ENCODE peak calls at places on chromosome 20, in eight cellular contexts. G is AG09309, Q is cardiac muscle cell, Z is esophagus squamous epithelium, O is left ventricle myocardium inferior, E is GM06990, T is upper lobe of right lung, H is adrenal gland. D is an unnamed sample.

GRCh38 chr20:20411382-20411781 is 43.5 kb downstream of the INSM1 start:
- DNase-seq in G (no peak), Q (no peak), Z (no peak), O (no peak), E (no peak), T (no peak), H (no peak), D (no peak)

GRCh38 chr20:14992961-14993360 is 655.5 kb upstream of the FLRT3 start:
- DNase-seq in G (no peak), Q (no peak), Z (no peak), O (no peak), E (no peak), T (no peak), H (no peak), D (no peak)

GRCh38 chr20:10611357-10611756 is 62.4 kb downstream of the JAG1 start:
- DNase-seq in G (no peak), Q (peak), Z (no peak), O (peak), E (no peak), T (no peak), H (peak), D (no peak)

GRCh38 chr20:59814835-59815340 is 118.5 kb downstream of the SYCP2 start:
- DNase-seq in G (no peak), Q (no peak), Z (no peak), O (no peak), E (no peak), T (no peak), H (no peak), D (peak)

GRCh38 chr20:44186201-44186600 is 787 bp downstream of the JPH2 start:
- DNase-seq in G (no peak), Q (no peak), Z (no peak), O (no peak), E (no peak), T (no peak), H (no peak), D (no peak)

GRCh38 chr20:6956574-6956973 is 189.1 kb downstream of the BMP2 start:
- DNase-seq in G (no peak), Q (no peak), Z (no peak), O (no peak), E (no peak), T (no peak), H (no peak), D (no peak)

GRCh38 chr20:22687676-22688360 is 103.4 kb upstream of the FOXA2 start:
- DNase-seq in G (no peak), Q (no peak), Z (no peak), O (no peak), E (no peak), T (no peak), H (no peak), D (no peak)

GRCh38 chr20:36320261-36320897 is 14.2 kb downstream of the DLGAP4 start:
- DNase-seq in G (no peak), Q (no peak), Z (no peak), O (no peak), E (no peak), T (no peak), H (no peak), D (no peak)

GRCh38 chr20:46058656-46059281 is 29.8 kb downstream of the SLC12A5 start:
- DNase-seq in G (no peak), Q (peak), Z (no peak), O (no peak), E (no peak), T (no peak), H (no peak), D (no peak)

GRCh38 chr20:59602546-59603080 is 1.7 kb upstream of the PHACTR3 start:
- DNase-seq in G (no peak), Q (no peak), Z (no peak), O (no peak), E (no peak), T (no peak), H (no peak), D (no peak)

GRCh38 chr20:21607971-21608735 is 94.3 kb upstream of the NKX2-2 start:
- DNase-seq in G (no peak), Q (no peak), Z (no peak), O (peak), E (no peak), T (peak), H (peak), D (no peak)

GRCh38 chr20:59820204-59821041 is 113.0 kb downstream of the SYCP2 start:
- DNase-seq in G (no peak), Q (no peak), Z (no peak), O (peak), E (no peak), T (no peak), H (peak), D (peak)

GRCh38 chr20:21808863-21809664 is 103.6 kb downstream of the PAX1 start:
- DNase-seq in G (no peak), Q (peak), Z (no peak), O (peak), E (peak), T (peak), H (peak), D (peak)

DNA sequence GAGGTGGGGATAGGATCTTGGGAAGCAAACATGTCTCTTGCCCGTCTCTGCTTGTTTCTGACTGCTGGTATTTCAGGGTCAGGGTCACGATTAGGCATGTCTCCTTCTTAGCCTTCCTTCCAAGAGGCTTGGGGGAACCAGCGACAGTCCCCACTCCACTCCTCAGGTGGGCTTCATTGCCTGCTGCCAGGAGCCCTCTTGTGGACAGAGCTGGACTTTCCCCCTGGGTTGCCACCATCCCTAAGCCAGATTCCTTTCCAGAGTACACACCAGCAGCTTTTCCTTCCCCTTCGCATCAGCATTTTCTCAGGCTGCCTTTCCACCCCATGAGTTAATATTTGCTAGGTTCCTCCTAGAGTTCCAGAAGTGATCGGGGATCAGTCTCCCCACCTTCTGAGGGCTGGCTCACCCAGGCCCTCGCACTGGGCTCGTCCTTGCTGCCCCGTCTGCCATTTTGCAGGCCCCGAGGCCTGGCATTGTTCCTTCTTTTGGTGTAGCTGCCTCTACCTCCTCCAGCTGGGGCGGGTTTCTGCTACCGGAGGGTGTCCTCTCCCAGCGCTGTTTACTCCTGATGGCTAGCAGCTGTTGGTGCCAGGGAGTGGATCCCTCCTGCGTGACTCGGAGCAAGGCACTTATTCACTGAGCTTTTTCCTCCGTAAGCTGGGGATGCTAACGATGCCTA is 8.8 kb upstream of the C20orf144 start:
- DNase-seq in G (no peak), Q (peak), Z (no peak), O (peak), E (no peak), T (peak), H (peak), D (peak)
- H3K4me3 ChIP-seq in G (no peak), Q (no peak), Z (no peak), O (no peak), E (no peak), T (no peak), H (no peak), D (peak)

GRCh38 chr20:47352332-47353223 is 3.9 kb downstream of the ZMYND8 start:
- DNase-seq in G (no peak), Q (no peak), Z (no peak), O (peak), E (peak), T (peak), H (peak), D (no peak)
- TF ChIP-seq CTCF in G (no peak), Q (no peak), Z (no peak), O (no peak), E (no peak), T (no peak), H (no peak), D (no peak)

GRCh38 chr20:38893485-38894090 is 32.6 kb upstream of the FAM83D start:
- DNase-seq in G (no peak), Q (peak), Z (no peak), O (peak), E (peak), T (peak), H (peak), D (no peak)

GRCh38 chr20:38895098-38895949 is 30.9 kb upstream of the FAM83D start:
- DNase-seq in G (no peak), Q (no peak), Z (no peak), O (no peak), E (no peak), T (no peak), H (no peak), D (no peak)

GRCh38 chr20:38892091-38892981 is 33.9 kb upstream of the FAM83D start:
- DNase-seq in G (no peak), Q (no peak), Z (no peak), O (no peak), E (peak), T (no peak), H (no peak), D (no peak)

GRCh38 chr20:38894091-38894847 is 31.9 kb upstream of the FAM83D start:
- DNase-seq in G (no peak), Q (no peak), Z (no peak), O (peak), E (no peak), T (no peak), H (no peak), D (no peak)

DNA sequence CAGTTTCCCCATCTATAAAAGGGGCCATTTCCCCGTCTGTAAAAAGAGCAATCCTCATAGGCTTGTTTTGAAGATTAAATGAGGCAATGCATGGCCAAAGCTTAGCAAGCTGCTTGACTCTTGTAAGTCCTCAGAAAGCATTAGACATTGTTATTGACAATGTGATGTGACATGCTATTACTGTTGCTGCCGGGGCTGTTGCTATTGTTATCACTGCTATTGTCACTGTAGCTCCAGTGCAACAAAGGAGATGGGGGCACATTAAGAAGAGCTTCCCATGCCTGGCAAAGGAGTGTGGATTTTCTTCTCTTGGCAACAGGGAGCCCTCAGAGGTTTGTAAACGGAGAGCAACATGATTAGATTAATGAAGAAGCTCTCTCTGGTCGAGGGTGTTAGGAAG is 33.2 kb upstream of the FAM83D start:
- DNase-seq in G (no peak), Q (no peak), Z (no peak), O (no peak), E (no peak), T (no peak), H (no peak), D (no peak)
- H3K4me3 ChIP-seq in G (no peak), Q (no peak), Z (no peak), O (no peak), E (no peak), T (no peak), H (no peak), D (no peak)

DNA sequence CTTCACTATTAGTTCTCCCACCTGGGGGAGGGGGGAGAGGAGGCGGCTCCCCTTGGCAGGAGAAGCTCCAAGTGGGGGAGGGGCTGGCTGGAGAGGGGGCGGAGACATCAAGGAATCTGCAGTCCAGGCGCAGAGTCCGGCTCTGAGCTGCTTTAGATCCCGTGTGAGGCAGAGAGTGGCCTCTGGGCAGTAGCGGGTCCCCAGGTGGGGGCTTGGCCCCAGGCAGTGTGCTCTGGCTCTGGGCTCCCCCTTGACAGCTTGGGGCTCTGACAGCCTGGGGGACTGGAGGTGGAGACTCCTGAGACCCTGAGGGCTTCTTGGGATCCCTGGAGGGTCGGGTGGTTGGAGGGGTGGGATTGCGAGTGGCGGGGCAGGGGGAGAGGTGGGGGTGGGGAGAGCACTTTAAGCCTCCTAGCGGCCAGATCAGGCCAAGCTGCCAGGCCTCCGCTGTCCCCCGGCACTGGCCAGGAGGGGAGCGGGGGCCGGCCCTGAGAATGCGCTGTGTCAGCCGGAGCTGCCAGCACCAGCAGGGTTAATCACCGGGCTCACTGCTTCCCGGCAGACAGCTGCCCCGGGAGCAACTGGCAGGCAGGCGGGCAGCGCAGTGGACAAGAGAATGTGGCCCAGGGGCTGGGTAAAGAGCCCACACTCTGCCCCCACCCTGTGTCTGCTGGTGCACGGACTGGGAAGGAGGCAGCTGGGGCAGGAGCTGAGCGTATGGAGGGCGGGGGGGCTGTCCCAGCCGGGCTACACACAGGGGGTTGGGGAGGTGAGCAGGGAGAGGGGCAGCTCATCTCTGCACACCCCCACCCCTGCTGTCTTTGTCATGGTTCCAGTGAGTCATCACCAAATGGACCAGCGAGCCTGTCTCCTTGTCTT is 1.8 kb upstream of the LAMA5 start:
- DNase-seq in G (no peak), Q (peak), Z (no peak), O (no peak), E (no peak), T (no peak), H (peak), D (no peak)
- TF ChIP-seq CTCF in G (peak), Q (peak), Z (peak), O (peak), E (no peak), T (peak), H (peak), D (no peak)

GRCh38 chr20:62219101-62219991 is 732 bp downstream of the HRH3 start:
- DNase-seq in G (no peak), Q (peak), Z (no peak), O (no peak), E (no peak), T (no peak), H (no peak), D (no peak)
- H3K4me3 ChIP-seq in G (no peak), Q (peak), Z (no peak), O (peak), E (no peak), T (no peak), H (peak), D (peak)

GRCh38 chr20:62674370-62674769 is 32.1 kb downstream of the SLCO4A1 start:
- DNase-seq in G (no peak), Q (no peak), Z (no peak), O (no peak), E (no peak), T (no peak), H (no peak), D (no peak)

GRCh38 chr20:62675156-62675871 is 33.0 kb downstream of the SLCO4A1 start:
- DNase-seq in G (no peak), Q (no peak), Z (no peak), O (no peak), E (no peak), T (no peak), H (no peak), D (no peak)

GRCh38 chr20:62678553-62678952 is 30.1 kb upstream of the NTSR1 start:
- DNase-seq in G (no peak), Q (no peak), Z (no peak), O (no peak), E (no peak), T (no peak), H (no peak), D (no peak)

GRCh38 chr20:62677678-62678077 is 31.0 kb upstream of the NTSR1 start:
- DNase-seq in G (no peak), Q (no peak), Z (no peak), O (no peak), E (no peak), T (no peak), H (no peak), D (no peak)

DNA sequence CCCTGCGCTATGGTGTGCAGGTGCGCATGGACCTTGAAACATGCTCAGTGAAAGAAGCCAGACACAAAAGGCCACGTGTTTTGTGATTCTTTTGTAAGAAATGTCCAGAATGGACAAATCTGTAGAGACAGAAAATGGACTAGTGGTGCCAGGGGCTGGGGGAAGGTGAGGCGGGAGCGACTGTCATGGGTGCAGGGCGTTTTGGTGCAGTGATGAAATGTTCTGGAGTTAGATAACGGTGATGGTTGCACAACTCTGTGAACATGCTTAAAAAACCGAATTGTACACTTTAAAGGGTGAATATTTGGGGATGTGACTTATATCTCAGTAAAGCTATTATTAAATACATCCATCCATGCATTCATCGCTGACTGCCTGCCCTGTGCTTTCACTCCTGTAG is 31.7 kb upstream of the NTSR1 start:
- DNase-seq in G (no peak), Q (no peak), Z (no peak), O (no peak), E (no peak), T (no peak), H (no peak), D (no peak)
- TF ChIP-seq CTCF in G (no peak), Q (no peak), Z (no peak), O (no peak), E (no peak), T (no peak), H (no peak), D (no peak)